ENCODE peak calls at places on chromosomes 1 and 21, in eight cellular contexts. I is NCI-H1417, S is NCI-H2081 treated with DMSO at 0.1 percent for 48 hours, X is coronary artery, F is NCI-H1092, Q is DMS79, J is IMR-90, W is substantia nigra. R is an unnamed sample.

GRCh38 chr1:59645893-59646292 is 168.9 kb upstream of the HOOK1 start:
- DNase-seq in X (no peak), J (peak; percentile 80), W (no peak), F (no peak), Q (no peak), S (no peak), I (no peak), R (no peak)

GRCh38 chr1:172906778-172907592 is 143.8 kb downstream of the TNFSF18 start:
- DNase-seq in S (no peak), Q (no peak), W (no peak), J (peak; percentile 93), X (no peak), F (no peak), I (no peak), R (no peak)

GRCh38 chr1:204650911-204651570 is 34.5 kb downstream of the LRRN2 start:
- DNase-seq in S (no peak), F (no peak), J (no peak), Q (peak; percentile 56), X (no peak), W (no peak), I (peak; percentile 41), R (peak; percentile 4)

GRCh38 chr1:77797991-77798390 is 18.5 kb downstream of the MIGA1 start:
- DNase-seq in X (no peak), I (no peak), J (peak; percentile 52), S (no peak), W (no peak), Q (no peak), F (no peak), R (no peak)

GRCh38 chr1:32337855-32338636 is 2.0 kb upstream of the MARCKSL1 start:
- DNase-seq in S (no peak), X (no peak), Q (no peak), F (no peak), J (peak; percentile 31), W (peak; percentile 88), I (no peak), R (no peak)

GRCh38 chr21:33155005-33155404 is 74.7 kb upstream of the IFNAR2 start:
- DNase-seq in W (no peak), F (no peak), Q (no peak), J (no peak), X (no peak), I (no peak), S (no peak), R (no peak)

GRCh38 chr1:51330331-51331201 is at the start of gene TTC39A:
- DNase-seq in Q (no peak), S (no peak), W (no peak), F (no peak), J (no peak), X (peak; percentile 64), I (no peak), R (peak; percentile 35)

GRCh38 chr1:205301842-205302588 is 19.5 kb downstream of the NUAK2 start:
- DNase-seq in F (no peak), W (no peak), J (peak; percentile 74), X (no peak), S (no peak), I (no peak), Q (no peak), R (no peak)

GRCh38 chr21:37424987-37425386 is 58.4 kb downstream of the DYRK1A start:
- DNase-seq in Q (no peak), F (no peak), J (no peak), S (no peak), I (no peak), W (no peak), X (no peak), R (no peak)

GRCh38 chr1:228105996-228106799 is 2.9 kb downstream of the MRPL55 start:
- DNase-seq in X (no peak), I (no peak), S (no peak), W (no peak), F (no peak), Q (no peak), J (no peak), R (no peak)

GRCh38 chr1:157852476-157852875 is 10.9 kb upstream of the CD5L start:
- DNase-seq in J (peak; percentile 34), X (no peak), Q (no peak), F (no peak), W (no peak), I (no peak), S (no peak), R (no peak)

GRCh38 chr1:232457607-232458006 is 172.3 kb downstream of the SIPA1L2 start:
- DNase-seq in Q (no peak), W (no peak), F (no peak), I (no peak), S (no peak), X (no peak), J (no peak), R (no peak)

GRCh38 chr1:10634428-10635384 is 160.0 kb downstream of the PEX14 start:
- DNase-seq in W (no peak), J (no peak), I (no peak), S (no peak), F (no peak), Q (no peak), X (no peak), R (peak; percentile 10)

GRCh38 chr1:53368314-53369033 is 40.6 kb upstream of the LRP8 start:
- DNase-seq in S (no peak), I (no peak), X (peak; percentile 58), W (peak; percentile 9), J (no peak), Q (peak; percentile 42), F (peak; percentile 44), R (peak; percentile 52)

GRCh38 chr1:237789619-237790018 is 101.1 kb downstream of the ZP4 start:
- DNase-seq in X (no peak), W (no peak), J (no peak), S (no peak), I (no peak), F (no peak), Q (no peak), R (no peak)

GRCh38 chr1:116737020-116737854 is 17.0 kb upstream of the CD2 start:
- DNase-seq in X (no peak), I (peak; percentile 37), S (peak; percentile 5), J (peak; percentile 35), Q (no peak), F (peak; percentile 12), W (peak; percentile 16), R (peak; percentile 63)

GRCh38 chr1:57963545-57963944 is 539.7 kb upstream of the DAB1 start:
- DNase-seq in Q (no peak), S (peak; percentile 92), I (peak; percentile 8), X (no peak), J (no peak), F (peak; percentile 48), W (no peak), R (peak; percentile 81)

GRCh38 chr1:149846042-149846441 is 53.3 kb upstream of the BOLA1 start:
- DNase-seq in I (no peak), J (no peak), Q (no peak), F (no peak), W (no peak), S (no peak), X (no peak), R (no peak)

GRCh38 chr21:27062441-27062840 is 95.6 kb upstream of the ADAMTS5 start:
- DNase-seq in S (no peak), F (no peak), W (no peak), X (no peak), J (no peak), Q (no peak), I (no peak), R (no peak)

GRCh38 chr1:236342403-236343245 is 51.5 kb upstream of the EDARADD start:
- DNase-seq in F (no peak), J (no peak), I (no peak), W (no peak), S (no peak), Q (no peak), X (no peak), R (no peak)

GRCh38 chr1:17520041-17520440 is 19.5 kb upstream of the ARHGEF10L start:
- DNase-seq in W (no peak), J (no peak), F (no peak), S (no peak), I (no peak), Q (no peak), X (no peak), R (no peak)

GRCh38 chr1:151237678-151238466 is 16.7 kb upstream of the PSMD4 start:
- DNase-seq in I (no peak), F (no peak), X (no peak), J (no peak), S (no peak), W (no peak), Q (no peak), R (no peak)

GRCh38 chr1:247535402-247535801 is 838 bp downstream of the OR2C3 start:
- DNase-seq in Q (no peak), S (no peak), J (no peak), F (no peak), I (no peak), W (no peak), X (no peak), R (no peak)

GRCh38 chr1:19619697-19620384 is 24.3 kb upstream of the NBL1 start:
- DNase-seq in Q (no peak), J (no peak), X (no peak), W (no peak), F (no peak), S (no peak), I (no peak), R (no peak)

GRCh38 chr21:38203229-38203628 is 53.6 kb upstream of the KCNJ15 start:
- DNase-seq in Q (no peak), I (no peak), W (no peak), J (no peak), S (no peak), X (no peak), F (no peak), R (no peak)

R was measured in NCI-H345.